ENCODE peak calls at places on chromosomes 2 and 18, in nine cellular contexts. Z is heart left ventricle, W is A549, T is transverse colon, E is tibial nerve, B is esophagus squamous epithelium, Y is Peyer's patch, A is GM12878, N is HCT116. I is an unnamed sample.

GRCh38 chr2:603427-603826 is 73.8 kb downstream of the TMEM18 start:
- DNase-seq in Z (no peak), W (peak), T (no peak), E (no peak), B (no peak), Y (no peak), A (no peak), N (peak), I (no peak)

GRCh38 chr2:112220186-112220585 is 34.7 kb downstream of the ZC3H8 start:
- DNase-seq in Z (no peak), W (no peak), T (no peak), E (no peak), B (no peak), Y (no peak), A (no peak), N (no peak), I (no peak)

GRCh38 chr2:25336446-25336845 is 5.3 kb downstream of the DNMT3A start:
- DNase-seq in Z (no peak), W (no peak), T (no peak), E (no peak), B (no peak), Y (no peak), A (no peak), N (no peak), I (no peak)

GRCh38 chr2:74835831-74836674 is 2.1 kb downstream of the HK2 start:
- DNase-seq in Z (no peak), W (peak), T (no peak), E (no peak), B (no peak), Y (no peak), A (no peak), N (peak), I (no peak)

GRCh38 chr18:77676901-77677300 is 427.3 kb downstream of the GALR1 start:
- DNase-seq in Z (no peak), W (no peak), T (no peak), E (no peak), B (no peak), Y (no peak), A (no peak), N (no peak), I (no peak)

GRCh38 chr2:239763433-239764097 is 261.6 kb downstream of the NDUFA10 start:
- DNase-seq in Z (no peak), W (no peak), T (no peak), E (no peak), B (no peak), Y (peak), A (no peak), N (no peak), I (no peak)

GRCh38 chr2:241701155-241701404 is 759 bp upstream of the ING5 start:
- DNase-seq in Z (no peak), W (no peak), T (no peak), E (no peak), B (peak), Y (no peak), A (peak), N (no peak), I (no peak)

GRCh38 chr2:203714112-203714511 is 7.7 kb downstream of the CD28 start:
- DNase-seq in Z (no peak), W (no peak), T (no peak), E (no peak), B (no peak), Y (no peak), A (no peak), N (no peak), I (no peak)

GRCh38 chr2:219596954-219597551 is 604 bp upstream of the STK11IP start:
- DNase-seq in Z (no peak), W (no peak), T (no peak), E (no peak), B (no peak), Y (no peak), A (no peak), N (no peak), I (no peak)

DNA sequence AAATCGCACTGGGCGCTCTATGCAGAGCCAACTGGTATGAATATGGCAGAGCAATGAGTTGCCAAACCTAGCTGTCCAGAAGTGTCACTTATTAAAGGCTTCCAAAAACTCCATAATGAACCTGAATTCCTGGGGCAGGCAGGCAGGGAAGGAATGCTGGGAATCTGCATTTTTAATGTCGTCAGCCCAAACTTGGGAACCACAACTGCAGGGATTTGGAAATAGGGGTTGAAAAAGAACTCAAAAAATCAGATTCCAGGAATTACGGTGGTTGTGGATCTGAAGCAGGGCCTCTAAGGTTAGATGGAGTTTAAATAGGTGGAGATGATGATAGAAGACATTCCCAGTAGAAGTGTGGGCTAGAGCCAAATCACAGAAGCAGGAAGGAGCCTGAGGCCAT is 15.0 kb downstream of the NCKAP5 start:
- DNase-seq in Z (no peak), W (no peak), T (no peak), E (no peak), B (no peak), Y (no peak), A (no peak), N (no peak), I (no peak)
- TF ChIP-seq POLR2A in Z (no peak), W (no peak), T (no peak), E (no peak), B (no peak), Y (no peak), A (no peak), N (no peak), I (no peak)

DNA sequence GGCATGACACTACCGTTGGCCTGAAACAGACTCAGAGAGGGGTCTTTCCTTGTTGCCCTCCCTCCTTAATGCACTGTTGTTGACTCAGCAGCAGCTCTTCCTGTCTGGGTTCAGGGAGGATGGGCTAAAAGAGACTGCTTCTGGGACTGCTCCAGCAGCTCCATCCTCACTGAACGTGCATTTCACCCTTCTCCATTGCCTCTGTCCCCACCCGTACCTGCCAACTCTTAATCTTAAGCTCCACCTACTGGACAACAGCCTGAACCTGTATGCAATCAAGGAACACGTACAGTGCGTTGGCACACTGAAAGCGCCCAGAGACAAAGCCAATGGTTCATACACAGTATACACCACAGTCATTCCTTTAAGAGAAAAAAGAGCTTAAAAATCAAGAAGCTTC is 230.8 kb upstream of the RAB6C start:
- DNase-seq in Z (no peak), W (peak), T (no peak), E (no peak), B (no peak), Y (no peak), A (no peak), N (peak), I (no peak)
- TF ChIP-seq CTCF in Z (no peak), W (no peak), T (peak), E (no peak), B (peak), Y (no peak), A (no peak), N (peak), I (no peak)

DNA sequence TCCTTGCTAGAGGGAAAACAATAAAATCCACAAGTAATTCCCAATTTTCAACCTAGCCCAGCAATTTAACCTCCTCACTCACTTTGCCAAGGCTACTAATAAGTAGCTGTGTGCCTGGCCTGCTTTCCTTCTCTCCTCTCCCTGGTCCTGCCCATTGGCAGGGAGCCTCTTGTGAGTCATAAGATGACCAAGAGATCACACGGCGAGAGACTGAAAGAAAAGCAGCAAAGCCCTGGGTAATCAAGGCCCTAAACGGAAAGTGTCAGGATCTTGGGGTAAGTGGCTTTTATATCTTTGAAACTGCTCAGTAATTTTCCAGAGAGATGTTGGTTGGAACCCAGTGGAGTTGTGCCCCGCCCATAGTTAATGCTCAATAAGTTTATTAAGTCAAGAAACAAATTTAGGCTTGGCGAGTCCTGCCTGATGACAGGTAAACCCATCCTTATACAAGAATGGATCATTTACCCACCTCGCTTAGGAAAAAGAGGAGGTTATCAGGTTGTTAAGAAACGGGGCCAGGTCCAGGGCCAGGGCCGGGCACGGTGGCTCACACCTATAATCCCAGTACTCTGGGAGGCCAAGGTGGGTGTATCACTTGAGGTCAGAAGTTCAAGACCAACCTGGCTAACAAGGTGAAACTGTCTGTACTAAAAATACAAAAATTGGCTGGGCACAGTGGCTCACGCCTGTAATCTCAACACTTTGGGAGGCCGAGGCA is 10.0 kb upstream of the ADAM17 start:
- DNase-seq in Z (peak), W (peak), T (peak), E (peak), B (no peak), Y (peak), A (no peak), N (peak), I (peak)
- TF ChIP-seq POLR2A in Z (no peak), W (no peak), T (no peak), E (no peak), B (peak), Y (no peak), A (no peak), N (no peak), I (no peak)

GRCh38 chr2:166154685-166155091 is 26.9 kb upstream of the SCN1A start:
- DNase-seq in Z (no peak), W (peak), T (no peak), E (no peak), B (no peak), Y (no peak), A (no peak), N (no peak), I (no peak)

GRCh38 chr2:166148811-166149400 is 21.1 kb upstream of the SCN1A start:
- DNase-seq in Z (peak), W (no peak), T (no peak), E (no peak), B (no peak), Y (no peak), A (no peak), N (no peak), I (no peak)

GRCh38 chr2:166156985-166157490 is 29.2 kb upstream of the SCN1A start:
- DNase-seq in Z (no peak), W (no peak), T (no peak), E (no peak), B (no peak), Y (no peak), A (no peak), N (no peak), I (no peak)

GRCh38 chr2:166147883-166148282 is 20.1 kb upstream of the SCN1A start:
- DNase-seq in Z (no peak), W (no peak), T (no peak), E (no peak), B (no peak), Y (no peak), A (no peak), N (no peak), I (no peak)

GRCh38 chr2:166152064-166152463 is 24.2 kb upstream of the SCN1A start:
- DNase-seq in Z (no peak), W (no peak), T (no peak), E (no peak), B (no peak), Y (no peak), A (no peak), N (no peak), I (no peak)
- TF ChIP-seq CTCF in Z (no peak), W (no peak), T (no peak), E (no peak), B (no peak), Y (no peak), A (no peak), N (no peak), I (no peak)

GRCh38 chr2:26559556-26559955 is 81.6 kb downstream of the CIB4 start:
- DNase-seq in Z (no peak), W (no peak), T (no peak), E (no peak), B (no peak), Y (no peak), A (no peak), N (no peak), I (no peak)
- TF ChIP-seq POLR2A in Z (no peak), W (no peak), T (no peak), E (no peak), B (no peak), Y (no peak), A (no peak), N (no peak), I (no peak)

GRCh38 chr18:60826346-60826745 is 453.8 kb upstream of the MC4R start:
- DNase-seq in Z (no peak), W (no peak), T (no peak), E (no peak), B (no peak), Y (no peak), A (no peak), N (no peak), I (no peak)
- TF ChIP-seq CTCF in Z (no peak), W (no peak), T (no peak), E (no peak), B (no peak), Y (no peak), A (no peak), N (no peak), I (no peak)

GRCh38 chr2:61065706-61066688 is at the start of gene SANBR:
- DNase-seq in Z (peak), W (peak), T (peak), E (peak), B (peak), Y (peak), A (peak), N (peak), I (peak)
- TF ChIP-seq POLR2A in Z (peak), W (peak), T (peak), E (peak), B (peak), Y (peak), A (peak), N (peak), I (no peak)

GRCh38 chr18:22193466-22193865 is 24.1 kb downstream of the GATA6 start:
- DNase-seq in Z (no peak), W (no peak), T (peak), E (no peak), B (no peak), Y (no peak), A (no peak), N (no peak), I (no peak)
- TF ChIP-seq CTCF in Z (no peak), W (no peak), T (no peak), E (no peak), B (no peak), Y (no peak), A (no peak), N (no peak), I (no peak)

DNA sequence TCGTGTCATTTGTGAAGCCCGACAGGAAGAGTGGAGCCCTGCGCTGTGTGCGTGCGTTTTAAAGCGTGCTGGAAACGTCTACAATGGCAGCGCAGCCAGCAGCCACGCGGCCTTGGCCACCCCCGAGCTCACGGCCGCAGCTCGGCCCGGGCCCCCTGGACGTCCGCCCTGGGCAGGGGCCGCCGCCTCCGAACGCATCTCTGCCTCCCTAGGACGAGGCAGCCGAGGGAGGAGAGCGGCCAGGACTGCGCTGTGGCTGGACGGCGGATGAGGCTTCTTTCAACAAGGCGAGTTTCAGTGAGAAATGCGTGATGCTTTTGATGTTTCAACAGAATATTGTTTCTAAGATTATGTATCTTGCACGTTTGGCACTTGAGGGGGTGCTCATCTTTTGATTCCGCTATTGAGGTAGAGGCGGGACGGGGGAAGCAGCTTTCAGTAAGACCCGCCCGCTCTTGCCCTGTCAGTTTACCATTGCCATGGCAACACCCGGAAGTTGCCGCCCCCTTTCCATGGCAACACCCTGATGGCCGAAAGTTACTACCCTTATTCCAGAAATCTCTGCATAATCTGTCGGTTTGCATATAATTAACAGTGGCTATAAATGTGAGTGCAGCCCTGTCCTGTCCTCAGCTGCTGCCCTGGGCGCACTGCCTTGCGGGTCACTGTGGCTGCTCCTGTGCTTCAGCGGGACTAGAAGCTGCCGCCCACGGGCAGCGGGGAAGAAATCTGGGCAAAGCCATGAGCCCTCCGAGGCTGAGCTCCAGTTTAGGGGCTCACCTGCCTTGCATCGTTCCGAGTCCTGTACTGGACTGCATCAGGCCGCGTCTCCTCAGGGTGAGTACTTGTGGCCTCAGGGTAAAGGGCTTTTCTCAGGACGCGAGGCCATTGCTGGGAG is 38.6 kb downstream of the ADNP2 start:
- DNase-seq in Z (peak), W (peak), T (peak), E (peak), B (peak), Y (peak), A (peak), N (no peak), I (peak)
- TF ChIP-seq POLR2A in Z (no peak), W (peak), T (peak), E (no peak), B (no peak), Y (peak), A (peak), N (no peak), I (no peak)

I was measured in lower leg skin.